ENCODE peak calls at places on chromosomes 4 and X, in six cellular contexts. C is H9; Q is naive thymus-derived CD4-positive, alpha-beta T cell; S is endodermal cell; I is adrenal gland; L is Karpas-422. T is an unnamed sample.
A peak's percentile ranks its signal among the peaks of the same experiment; 100 is the strongest.

GRCh38 chrX:118654331-118654730 is 73.1 kb upstream of the IL13RA1 start:
- DNase-seq in S (no peak), L (no peak), I (no peak), Q (no peak), C (no peak), T (no peak)

GRCh38 chr4:120158860-120159259 is 92.2 kb upstream of the MAD2L1 start:
- DNase-seq in L (no peak), S (no peak), Q (no peak), I (no peak), C (no peak), T (no peak)

GRCh38 chrX:46571423-46572294 is 1.9 kb upstream of the CHST7 start:
- DNase-seq in C (peak; percentile 28), I (no peak), Q (no peak), L (no peak), S (no peak), T (no peak)

GRCh38 chr4:85598936-85599335 is 124.0 kb downstream of the ARHGAP24 start:
- DNase-seq in C (no peak), L (no peak), Q (no peak), S (no peak), I (no peak), T (no peak)

GRCh38 chr4:83240379-83240875 is 44.2 kb downstream of the COQ2 start:
- DNase-seq in C (no peak), Q (no peak), S (no peak), I (no peak), L (peak; percentile 57), T (no peak)

GRCh38 chr4:177699365-177700213 is 257.4 kb upstream of the AGA start:
- DNase-seq in L (no peak), I (no peak), S (no peak), C (no peak), Q (no peak), T (no peak)

GRCh38 chrX:8036914-8037313 is 109.7 kb upstream of the PNPLA4 start:
- DNase-seq in C (no peak), I (no peak), Q (no peak), L (no peak), S (no peak), T (no peak)

GRCh38 chr4:26931451-26931850 is 70.8 kb downstream of the STIM2 start:
- DNase-seq in S (no peak), L (no peak), C (no peak), Q (no peak), I (no peak), T (no peak)

GRCh38 chr4:119646347-119647071 is 17.9 kb upstream of the PDE5A start:
- DNase-seq in L (no peak), Q (no peak), C (no peak), I (peak; percentile 55), S (no peak), T (no peak)

DNA sequence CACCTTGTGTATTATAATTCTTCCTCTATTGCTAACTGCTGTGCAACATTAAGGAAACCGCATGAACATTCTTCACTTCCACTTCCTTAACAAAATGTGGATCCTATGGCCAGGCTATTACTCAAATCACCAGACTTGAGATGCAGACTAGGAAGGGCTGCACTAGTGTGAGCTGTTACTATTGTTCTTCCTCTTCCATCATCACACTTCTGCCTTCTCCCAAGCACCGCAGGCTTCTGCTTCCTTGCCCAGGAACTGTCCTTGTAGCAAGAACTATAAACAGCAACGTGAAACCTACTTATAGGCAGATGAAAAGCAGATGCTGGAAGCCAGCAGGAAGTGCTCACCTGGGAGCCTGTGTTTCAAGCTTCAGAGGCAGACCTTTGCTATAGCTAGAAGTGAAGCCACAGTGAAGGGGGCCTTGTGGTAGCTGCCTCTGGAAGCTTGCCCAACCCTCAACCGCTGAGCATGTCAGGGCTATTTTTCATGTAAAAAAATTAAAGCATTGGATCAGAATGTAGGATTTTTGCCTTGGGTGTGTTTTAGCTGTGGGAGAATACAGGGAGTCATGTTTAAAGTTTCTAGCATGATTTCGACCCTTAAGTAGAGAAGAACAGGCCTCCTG is 43.9 kb downstream of the CLNK start:
- DNase-seq in L (no peak), I (no peak), Q (no peak), S (no peak), C (no peak), T (no peak)
- H3K27ac ChIP-seq in L (no peak overlapping the region), I (no peak overlapping the region), Q (no peak overlapping the region), S (no peak overlapping the region), C (no peak overlapping the region), T (no peak overlapping the region)

DNA sequence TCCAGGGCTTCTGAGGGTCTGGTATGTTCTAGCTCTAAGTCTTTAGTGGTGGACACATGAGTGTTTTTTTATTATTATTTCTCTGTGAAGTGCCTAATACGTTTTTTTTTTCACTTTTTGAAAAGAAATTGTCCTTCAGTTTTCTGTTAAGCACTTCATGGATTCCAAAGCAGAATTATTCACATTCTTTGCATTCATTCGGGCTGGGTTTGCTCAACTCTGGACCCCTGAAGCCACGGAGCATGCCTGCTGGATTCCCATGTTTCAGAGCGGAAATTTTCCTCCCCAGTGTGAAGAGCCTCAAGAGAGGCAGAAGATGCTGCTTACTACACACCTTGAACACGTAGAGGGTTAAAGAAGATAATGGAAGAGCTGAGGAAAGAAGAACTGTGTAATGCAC is 107.5 kb downstream of the EGF start:
- DNase-seq in L (no peak), Q (no peak), S (peak; percentile 58), I (no peak), C (no peak), T (no peak)
- H3K27ac ChIP-seq in L (no peak overlapping the region), Q (no peak overlapping the region), S (no peak overlapping the region), I (no peak overlapping the region), C (no peak overlapping the region), T (no peak overlapping the region)

DNA sequence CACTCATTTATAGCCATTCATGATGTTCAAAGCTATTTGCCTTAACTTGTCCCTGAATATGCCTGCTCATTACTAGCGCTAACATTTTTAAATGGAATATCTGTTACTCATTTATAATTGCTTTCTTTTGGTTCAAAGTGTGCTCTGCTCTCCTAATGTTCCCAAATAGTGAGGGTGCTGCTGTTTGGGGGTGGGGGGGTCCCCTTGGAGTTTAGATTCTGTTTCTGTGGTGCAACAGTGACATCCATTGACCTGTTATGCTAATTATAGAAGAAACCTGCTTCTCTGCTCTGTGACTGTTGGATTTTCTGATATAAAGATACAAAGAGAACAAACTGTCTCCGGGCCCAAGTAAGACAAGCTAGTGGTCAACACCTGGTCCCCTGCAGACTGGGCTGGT is 222.4 kb downstream of the SHROOM3 start:
- DNase-seq in L (no peak), I (no peak), S (no peak), C (no peak), Q (no peak), T (no peak)
- H3K27ac ChIP-seq in L (no peak overlapping the region), I (no peak overlapping the region), S (no peak overlapping the region), C (no peak overlapping the region), Q (no peak overlapping the region), T (no peak overlapping the region)

GRCh38 chrX:17829526-17829925 is 31.6 kb downstream of the RAI2 start:
- DNase-seq in Q (no peak), C (no peak), L (no peak), I (no peak), S (no peak), T (no peak)
- H3K27ac ChIP-seq in Q (no peak overlapping the region), C (no peak overlapping the region), L (no peak overlapping the region), I (peak overlapping the region; percentile 2), S (no peak overlapping the region), T (no peak overlapping the region)